ENCODE peak calls at places on chromosome 9, in six cellular contexts. D is fibroblast of lung, C is gastrocnemius medialis, Q is mucosa of descending colon, L is ascending aorta, E is A549. N is an unnamed sample. For H3K4me1, the result is how much of the 10 kb centered on the place peaks cover.

GRCh38 chr9:126617003-126617739 is 3.4 kb downstream of the LMX1B start:
- DNase-seq in C (no peak), Q (no peak), L (no peak), E (no peak), D (no peak), N (no peak)

GRCh38 chr9:11893331-11893730 is 799.9 kb upstream of the TYRP1 start:
- DNase-seq in L (no peak), D (no peak), E (no peak), C (no peak), Q (no peak), N (no peak)

GRCh38 chr9:88816141-88816540 is 175.1 kb upstream of the S1PR3 start:
- DNase-seq in E (no peak), D (no peak), Q (no peak), L (no peak), C (no peak), N (no peak)

GRCh38 chr9:99660191-99660636 is 161.5 kb upstream of the NR4A3 start:
- DNase-seq in D (no peak), L (no peak), C (no peak), E (no peak), Q (no peak), N (no peak)

GRCh38 chr9:131276891-131277672 is 772 bp upstream of the FAM78A start:
- DNase-seq in D (no peak), Q (peak), E (no peak), C (no peak), L (no peak), N (no peak)

GRCh38 chr9:27539479-27540441 is 10.1 kb upstream of the MOB3B start:
- DNase-seq in L (peak), D (peak), E (peak), Q (no peak), C (peak), N (peak)

GRCh38 chr9:100222674-100223073 is 123.6 kb downstream of the INVS start:
- DNase-seq in Q (no peak), C (no peak), E (peak), D (peak), L (no peak), N (no peak)

GRCh38 chr9:101912698-101913097 is 174.3 kb upstream of the GRIN3A start:
- DNase-seq in D (no peak), L (no peak), Q (no peak), C (no peak), E (no peak), N (no peak)

GRCh38 chr9:95573463-95573862 is 56.7 kb upstream of the PTCH1 start:
- DNase-seq in E (no peak), L (no peak), Q (no peak), D (no peak), C (no peak), N (no peak)

GRCh38 chr9:133058550-133059320 is 3.0 kb upstream of the CEL start:
- DNase-seq in L (no peak), Q (no peak), E (no peak), C (no peak), D (no peak), N (no peak)

GRCh38 chr9:96484521-96484931 is 34.6 kb downstream of the HABP4 start:
- DNase-seq in D (no peak), E (no peak), Q (no peak), C (no peak), L (no peak), N (no peak)

GRCh38 chr9:90915693-90916092 is 114.1 kb downstream of the SYK start:
- DNase-seq in L (no peak), Q (no peak), E (peak), D (peak), C (peak), N (no peak)

GRCh38 chr9:122394265-122395242 is 23.7 kb downstream of the PTGS1 start:
- DNase-seq in E (no peak), Q (no peak), L (no peak), D (peak), C (peak), N (no peak)

GRCh38 chr9:38339087-38339486 is 53.4 kb upstream of the ALDH1B1 start:
- DNase-seq in L (no peak), D (peak), E (no peak), Q (no peak), C (no peak), N (no peak)

GRCh38 chr9:106864533-106865143 is 1.7 kb downstream of the ZNF462 start:
- DNase-seq in E (no peak), C (peak), L (no peak), D (peak), Q (no peak), N (no peak)

GRCh38 chr9:98185611-98186171 is 6.7 kb downstream of the CORO2A start:
- DNase-seq in E (no peak), C (no peak), L (no peak), D (no peak), Q (no peak), N (no peak)

GRCh38 chr9:100540327-100540726 is 37.6 kb upstream of the CAVIN4 start:
- DNase-seq in L (no peak), Q (no peak), C (no peak), D (no peak), E (no peak), N (no peak)

GRCh38 chr9:23669776-23670175 is 156.3 kb downstream of the ELAVL2 start:
- DNase-seq in C (no peak), L (no peak), Q (no peak), E (no peak), D (no peak), N (no peak)

GRCh38 chr9:22049411-22049810 is 40.3 kb upstream of the CDKN2B start:
- DNase-seq in D (no peak), L (no peak), Q (no peak), E (no peak), C (peak), N (no peak)

GRCh38 chr9:135980926-135981630 is 19.9 kb upstream of the UBAC1 start:
- DNase-seq in E (no peak), D (no peak), C (peak), Q (no peak), L (no peak), N (no peak)

GRCh38 chr9:29866556-29866955 is 2293.3 kb upstream of the C9orf72 start:
- DNase-seq in C (no peak), E (no peak), L (no peak), Q (no peak), D (no peak), N (no peak)

DNA sequence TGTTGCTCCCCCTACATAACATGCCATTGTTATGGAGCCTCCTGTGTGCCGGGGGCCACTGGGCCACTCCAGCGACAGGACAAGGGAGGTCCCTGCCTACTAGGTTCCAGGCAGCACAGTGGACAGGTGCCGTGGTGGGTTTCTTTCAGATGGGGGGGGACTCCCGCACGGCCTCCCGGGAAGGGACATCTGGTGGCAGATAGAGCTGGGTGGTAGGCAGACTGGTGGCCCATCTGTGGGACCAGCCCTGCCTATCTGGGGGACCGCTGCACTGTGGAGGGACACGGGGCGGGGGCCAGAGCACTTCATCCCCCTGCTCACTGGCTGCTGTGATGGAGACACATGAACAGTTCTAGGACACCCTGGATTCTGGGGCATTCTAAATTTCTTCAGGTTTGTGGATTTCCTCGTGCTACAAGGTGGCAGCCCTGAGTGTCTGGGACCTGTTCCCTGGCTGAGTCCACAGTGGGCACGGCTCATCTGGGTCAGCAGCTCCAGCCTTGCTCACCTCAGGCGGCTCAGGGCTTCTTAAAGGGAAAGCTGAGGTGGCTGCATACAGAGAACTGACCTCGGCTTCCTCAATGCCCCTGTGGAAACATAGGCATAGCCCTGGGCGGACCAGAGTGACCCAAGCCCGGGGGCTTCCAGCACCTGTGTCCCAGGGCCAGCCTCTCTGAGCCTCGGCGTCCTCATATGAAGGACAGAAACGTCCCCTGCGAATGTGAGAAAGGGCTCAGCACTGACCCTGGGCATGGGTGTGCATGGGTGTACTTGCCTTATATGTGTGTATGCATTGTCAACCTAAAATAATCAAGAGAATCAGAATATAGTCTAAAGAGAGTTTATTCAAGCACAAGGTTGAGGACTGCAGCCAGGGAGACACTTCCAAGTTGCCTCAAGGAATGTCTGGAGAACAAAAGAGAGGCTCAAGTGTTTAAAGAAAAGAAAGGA is 22.5 kb downstream of the FGD3 start:
- DNase-seq in C (no peak), E (no peak), L (peak), Q (no peak), D (no peak), N (no peak)
- H3K4me3 ChIP-seq in C (no peak), E (no peak), L (no peak), Q (no peak), D (no peak), N (no peak)

DNA sequence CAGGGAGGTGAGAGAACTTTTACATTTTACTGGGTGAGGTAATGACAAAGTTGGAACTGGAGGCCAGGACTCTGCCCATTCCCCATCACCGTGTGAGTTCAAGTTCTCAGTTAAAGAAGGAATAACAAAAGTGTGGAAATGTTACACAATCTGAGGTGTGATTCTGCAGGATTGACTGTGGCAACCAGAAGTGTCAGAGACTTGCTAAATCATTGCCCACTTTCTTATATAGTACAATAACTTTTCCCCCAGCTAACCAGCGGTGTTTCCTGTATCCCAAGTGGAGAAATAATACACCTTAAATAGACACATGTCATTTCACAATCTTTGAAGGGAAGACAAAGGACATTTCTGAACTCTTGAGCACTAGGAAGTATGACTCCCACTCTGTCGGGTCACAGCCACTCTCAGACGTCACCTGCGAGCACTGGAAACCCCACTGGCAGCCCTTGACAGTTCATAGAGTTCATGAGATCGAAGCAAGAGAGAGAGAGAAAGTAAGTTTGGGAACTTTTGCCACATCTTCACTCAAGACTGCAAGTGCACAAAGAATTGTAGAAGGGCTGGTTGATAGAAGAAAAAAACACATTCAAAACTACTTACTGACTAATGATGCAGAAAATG is 28.4 kb downstream of the PAX5 start:
- DNase-seq in Q (no peak), L (no peak), C (no peak), E (no peak), D (no peak), N (no peak)
- H3K4me1 ChIP-seq in Q (under half), L (under half), C (under half), E (under half), D (under half), N (under half)

GRCh38 chr9:13186774-13187173 is 92.7 kb downstream of the MPDZ start:
- DNase-seq in D (no peak), L (no peak), Q (no peak), E (no peak), C (no peak), N (no peak)
- H3K4me3 ChIP-seq in D (no peak), L (no peak), Q (no peak), E (no peak), C (no peak), N (peak)

DNA sequence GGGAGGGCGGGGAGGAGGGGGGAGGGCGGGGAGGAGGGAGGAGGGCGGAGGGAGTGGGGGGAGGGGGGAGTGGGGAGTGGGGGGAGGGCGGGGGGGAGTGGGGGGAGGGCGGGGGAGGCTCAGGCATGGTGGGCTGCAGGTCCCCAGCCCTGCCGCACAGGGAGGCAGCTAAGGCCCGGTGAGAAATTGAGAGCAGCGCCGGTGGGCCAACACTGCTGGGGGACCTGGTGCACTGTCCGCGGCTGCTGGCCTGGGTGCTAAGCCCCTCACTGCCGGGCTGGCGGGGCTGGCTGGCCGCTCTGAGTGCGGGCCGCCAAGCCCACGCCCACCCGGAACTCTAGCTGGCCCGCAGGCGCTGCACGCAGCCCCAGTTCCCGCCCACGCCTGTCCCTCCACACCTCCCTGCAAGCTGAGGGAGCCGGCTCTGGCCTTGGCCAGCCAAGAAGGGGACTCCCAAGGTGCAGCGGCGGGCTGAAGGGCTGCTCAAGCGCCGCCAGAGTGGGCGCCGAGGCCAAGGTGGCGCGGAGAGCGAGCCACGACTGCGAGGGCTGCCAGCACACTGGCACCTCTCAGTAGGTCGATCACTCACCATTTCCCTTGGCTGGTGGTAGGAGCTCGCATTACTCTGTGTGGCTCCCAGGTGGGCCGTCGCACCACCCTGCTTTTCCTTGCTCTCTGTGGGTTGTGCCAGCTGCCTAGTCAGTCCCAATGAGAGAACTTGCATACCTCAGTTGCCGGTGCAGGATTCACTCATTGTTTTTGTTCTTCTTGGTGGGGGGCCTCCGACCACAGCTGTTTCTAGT is 160.2 kb downstream of the CNTLN start:
- DNase-seq in D (no peak), E (no peak), C (no peak), Q (no peak), L (no peak), N (no peak)
- H3K4me1 ChIP-seq in D (under half), E (under half), C (under half), Q (under half), L (under half), N (under half)

DNA sequence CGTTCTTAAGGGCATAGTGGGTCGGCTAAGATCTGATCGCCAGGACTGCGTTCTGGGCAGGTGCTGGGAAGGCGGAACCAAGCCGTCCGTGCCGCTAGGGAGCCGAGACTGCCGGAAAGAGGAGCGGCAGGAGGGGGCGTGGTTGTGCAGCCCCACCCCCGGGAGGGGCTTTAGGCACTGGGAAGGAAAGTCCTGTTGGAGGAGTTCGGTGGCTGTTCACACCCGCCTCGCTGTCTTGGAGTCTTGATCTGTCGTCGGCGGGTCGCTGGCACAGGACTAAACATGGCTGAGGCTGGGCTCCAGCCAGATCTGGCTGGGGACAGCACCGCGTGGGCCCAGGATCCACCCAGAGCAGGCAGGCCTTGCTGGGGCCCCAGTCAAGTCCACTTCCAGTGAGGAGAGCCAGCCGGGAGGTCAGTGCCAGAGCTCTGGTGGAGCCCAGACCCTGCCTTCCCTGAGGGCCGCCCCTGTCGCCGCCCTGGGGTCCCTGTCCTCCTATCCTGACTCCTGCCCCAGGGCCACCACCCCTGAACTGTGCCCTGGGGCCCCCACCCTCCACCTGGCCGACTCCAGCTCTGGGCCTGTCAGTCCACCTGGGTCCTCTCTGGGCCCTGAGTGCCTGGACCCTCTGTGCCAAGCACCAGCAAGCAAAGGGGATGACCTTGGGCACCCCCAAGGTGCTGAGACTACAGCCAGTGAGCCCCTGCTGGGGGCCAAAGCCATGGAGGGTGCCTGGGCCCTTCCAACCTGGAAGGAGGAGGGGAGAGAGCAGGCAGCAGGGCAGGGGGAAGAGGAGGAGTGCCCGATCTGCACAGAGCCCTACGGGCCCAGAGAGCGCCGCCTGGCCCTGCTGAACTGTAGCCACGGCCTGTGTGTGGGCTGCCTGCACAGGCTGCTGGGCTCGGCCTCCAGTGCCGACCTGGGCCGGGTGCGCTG is 4.5 kb downstream of the RNF208 start:
- DNase-seq in L (no peak), Q (peak), C (peak), D (no peak), E (no peak), N (no peak)
- H3K4me3 ChIP-seq in L (peak), Q (peak), C (peak), D (no peak), E (no peak), N (no peak)

GRCh38 chr9:134059661-134060395 is 8.0 kb downstream of the BRD3 start:
- DNase-seq in C (peak), Q (peak), D (no peak), L (peak), E (no peak), N (no peak)

GRCh38 chr9:134057751-134058701 is 9.8 kb downstream of the BRD3 start:
- DNase-seq in E (no peak), L (peak), D (no peak), C (no peak), Q (no peak), N (no peak)

GRCh38 chr9:134058716-134059115 is 9.1 kb downstream of the BRD3 start:
- DNase-seq in D (no peak), Q (no peak), L (peak), E (no peak), C (peak), N (no peak)

GRCh38 chr9:134060546-134060945 is 7.3 kb downstream of the BRD3 start:
- DNase-seq in E (no peak), L (peak), Q (no peak), C (no peak), D (no peak), N (no peak)

DNA sequence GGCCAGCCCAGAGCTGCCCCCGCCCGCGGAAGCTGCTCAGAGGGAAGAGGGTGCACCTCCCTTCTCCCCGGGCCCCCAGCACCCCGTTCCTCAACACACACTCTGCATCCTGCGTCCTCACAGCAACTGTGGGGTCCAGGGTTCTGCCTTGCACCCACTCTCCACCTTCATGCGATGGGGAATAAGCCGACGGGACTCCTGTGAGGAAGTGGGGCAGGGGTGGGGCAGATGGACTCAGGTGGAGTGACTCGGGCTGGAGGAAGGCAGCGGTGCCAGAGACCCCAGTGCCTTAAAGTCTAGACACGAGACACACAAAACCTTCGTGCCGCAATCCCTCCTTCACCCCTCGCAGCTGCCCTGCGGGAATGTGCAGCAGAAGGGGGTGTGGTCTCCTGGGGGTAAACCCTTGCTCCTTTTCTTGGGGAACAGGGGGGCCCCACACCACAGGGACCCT is 8.6 kb downstream of the BRD3 start:
- DNase-seq in D (no peak), Q (no peak), C (no peak), L (no peak), E (no peak), N (no peak)
- H3K4me1 ChIP-seq in D (under half), Q (under half), C (half or more), L (under half), E (under half), N (half or more)

DNA sequence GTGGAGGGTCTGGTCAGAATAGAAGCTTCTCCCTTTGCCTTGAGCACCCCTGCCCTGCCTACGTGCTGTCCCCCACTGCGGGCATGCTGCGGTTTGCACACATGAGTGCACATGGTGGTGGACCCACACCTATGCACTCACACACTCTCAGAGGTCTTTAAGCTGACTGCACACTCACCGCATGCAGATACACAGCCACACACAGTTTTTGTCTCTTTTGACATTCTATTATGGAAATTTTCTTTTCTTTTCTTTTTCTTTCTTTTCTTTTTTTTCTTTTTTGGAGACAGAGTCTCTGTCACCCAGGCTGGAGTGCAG is 585 bp upstream of the ARID3C start:
- DNase-seq in Q (no peak), C (no peak), L (no peak), D (no peak), E (no peak), N (no peak)
- H3K4me3 ChIP-seq in Q (no peak), C (peak), L (no peak), D (no peak), E (peak), N (peak)

GRCh38 chr9:121275781-121276658 is 8.1 kb downstream of the GSN start:
- DNase-seq in E (no peak), Q (no peak), D (no peak), C (no peak), L (no peak), N (no peak)
- H3K4me1 ChIP-seq in E (under half), Q (under half), D (half or more), C (under half), L (half or more), N (half or more)

N was measured in thoracic aorta.